ENCODE peak calls at places on chromosomes 2 and 18, in nine cellular contexts. Q is cardiac fibroblast, I is bronchial epithelial cell, L is body of pancreas, R is GM13977, J is psoas muscle, K is fibroblast of the aortic adventitia, C is RWPE1, S is fibroblast of lung. Z is an unnamed sample.

GRCh38 chr2:19649107-19649506 is 252.7 kb downstream of the TTC32 start:
- DNase-seq in L (no peak), R (no peak), Q (peak), C (no peak), J (no peak), I (peak), K (peak), S (peak), Z (no peak)

GRCh38 chr2:129821445-129821844 is 158.0 kb upstream of the RAB6C start:
- DNase-seq in S (no peak), L (no peak), Q (no peak), R (no peak), K (no peak), C (no peak), J (no peak), I (no peak), Z (no peak)

GRCh38 chr2:1817256-1818127 is 73.2 kb upstream of the PXDN start:
- DNase-seq in L (peak), I (peak), Q (peak), R (peak), J (peak), S (peak), C (peak), K (peak), Z (peak)

GRCh38 chr18:9244376-9244775 is 90.2 kb upstream of the TWSG1 start:
- DNase-seq in K (no peak), R (no peak), I (no peak), Q (no peak), L (no peak), C (no peak), S (no peak), J (no peak), Z (no peak)

GRCh38 chr2:1538663-1539062 is 125.4 kb downstream of the TPO start:
- DNase-seq in I (peak), Q (peak), L (peak), C (peak), R (no peak), K (no peak), J (no peak), S (peak), Z (no peak)

GRCh38 chr2:38648107-38648761 is 17.7 kb upstream of the GALM start:
- DNase-seq in J (no peak), R (no peak), L (peak), S (no peak), K (no peak), I (peak), Q (no peak), C (no peak), Z (no peak)

GRCh38 chr18:68219274-68219673 is 495.6 kb downstream of the TMX3 start:
- DNase-seq in L (no peak), I (no peak), K (no peak), R (no peak), S (no peak), C (no peak), J (no peak), Q (peak), Z (no peak)

GRCh38 chr2:21820271-21820670 is 696.5 kb downstream of the TDRD15 start:
- DNase-seq in I (no peak), K (no peak), J (no peak), Q (no peak), C (no peak), R (no peak), L (no peak), S (peak), Z (no peak)

GRCh38 chr2:210954508-210954907 is 398.1 kb downstream of the CPS1 start:
- DNase-seq in C (no peak), J (no peak), S (no peak), R (no peak), K (no peak), Q (no peak), L (no peak), I (no peak), Z (no peak)

GRCh38 chr2:47293967-47294366 is 109.0 kb upstream of the MSH2 start:
- DNase-seq in Q (no peak), K (no peak), S (no peak), J (no peak), I (no peak), C (no peak), L (no peak), R (no peak), Z (no peak)

GRCh38 chr2:46164581-46165301 is 132.5 kb upstream of the EPAS1 start:
- DNase-seq in Q (peak), S (peak), J (peak), I (peak), K (peak), C (peak), R (no peak), L (peak), Z (no peak)

GRCh38 chr18:49481317-49481716 is 5.7 kb downstream of the C18orf32 start:
- DNase-seq in Q (no peak), J (no peak), R (no peak), C (no peak), K (peak), I (no peak), S (no peak), L (no peak), Z (no peak)

GRCh38 chr2:26477126-26477910 is 606 bp downstream of the OTOF start:
- DNase-seq in J (no peak), L (no peak), I (no peak), R (no peak), S (no peak), K (no peak), Q (no peak), C (no peak), Z (no peak)

GRCh38 chr18:55405655-55406373 is 182.2 kb downstream of the TCF4 start:
- DNase-seq in J (peak), Q (peak), I (peak), C (peak), S (peak), L (peak), R (no peak), K (peak), Z (no peak)

GRCh38 chr2:174683392-174683759 is 80.9 kb downstream of the CHRNA1 start:
- DNase-seq in K (peak), Q (peak), C (peak), L (no peak), J (no peak), S (peak), R (peak), I (peak), Z (peak)

GRCh38 chr18:45910405-45911023 is 56.6 kb downstream of the EPG5 start:
- DNase-seq in J (peak), S (peak), Q (peak), R (peak), K (peak), I (peak), L (peak), C (peak), Z (peak)

GRCh38 chr2:217943379-217944321 is 59.1 kb downstream of the TNS1 start:
- DNase-seq in L (peak), Q (peak), J (peak), K (peak), I (no peak), S (peak), R (no peak), C (no peak), Z (no peak)

GRCh38 chr2:223943561-223944008 is 1.6 kb downstream of the WDFY1 start:
- DNase-seq in S (peak), K (peak), J (no peak), R (peak), L (peak), I (peak), Q (peak), C (peak), Z (no peak)

GRCh38 chr2:176553685-176554106 is 284.5 kb downstream of the MTX2 start:
- DNase-seq in S (peak), J (peak), Q (peak), I (peak), R (no peak), C (peak), K (peak), L (peak), Z (no peak)

GRCh38 chr2:37872192-37872545 is 52.9 kb upstream of the RMDN2 start:
- DNase-seq in R (no peak), S (no peak), Q (no peak), L (no peak), I (no peak), K (no peak), J (no peak), C (no peak), Z (no peak)

GRCh38 chr2:219127236-219127635 is 33.4 kb downstream of the NHEJ1 start:
- DNase-seq in I (no peak), S (no peak), L (no peak), J (no peak), Q (no peak), C (no peak), R (no peak), K (peak), Z (no peak)

GRCh38 chr2:159030674-159031380 is 62.4 kb downstream of the TANC1 start:
- DNase-seq in K (peak), C (peak), S (peak), R (no peak), I (peak), Q (peak), J (peak), L (peak), Z (no peak)

GRCh38 chr18:7568426-7568825 is 1.3 kb downstream of the PTPRM start:
- DNase-seq in K (peak), L (peak), J (peak), Q (peak), R (no peak), S (peak), C (no peak), I (no peak), Z (no peak)

DNA sequence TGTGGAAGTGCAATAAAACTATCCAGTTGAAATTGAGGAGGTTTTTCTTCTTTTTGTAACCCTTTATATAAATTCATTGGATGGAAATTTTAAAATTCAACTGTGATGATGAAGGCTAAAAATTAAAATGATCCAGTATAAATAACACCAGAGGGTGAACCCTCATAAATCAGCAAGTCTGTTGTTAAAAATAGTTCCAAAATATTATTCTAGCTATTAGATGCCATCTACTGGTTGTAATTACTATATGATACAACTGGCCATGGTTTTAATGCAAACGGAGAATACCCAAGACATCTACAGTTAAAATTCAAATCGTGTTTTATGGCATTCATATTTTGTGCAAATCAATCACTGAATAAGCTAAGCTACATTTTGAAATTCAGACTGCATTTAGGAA is 53.8 kb downstream of the TMEM200C start:
- DNase-seq in S (peak), K (no peak), J (no peak), R (no peak), Q (peak), L (no peak), C (no peak), I (no peak), Z (no peak)
- TF ChIP-seq CTCF in S (no peak), K (no peak), J (no peak), R (no peak), Q (no peak), L (peak), C (no peak), I (no peak), Z (no peak)

DNA sequence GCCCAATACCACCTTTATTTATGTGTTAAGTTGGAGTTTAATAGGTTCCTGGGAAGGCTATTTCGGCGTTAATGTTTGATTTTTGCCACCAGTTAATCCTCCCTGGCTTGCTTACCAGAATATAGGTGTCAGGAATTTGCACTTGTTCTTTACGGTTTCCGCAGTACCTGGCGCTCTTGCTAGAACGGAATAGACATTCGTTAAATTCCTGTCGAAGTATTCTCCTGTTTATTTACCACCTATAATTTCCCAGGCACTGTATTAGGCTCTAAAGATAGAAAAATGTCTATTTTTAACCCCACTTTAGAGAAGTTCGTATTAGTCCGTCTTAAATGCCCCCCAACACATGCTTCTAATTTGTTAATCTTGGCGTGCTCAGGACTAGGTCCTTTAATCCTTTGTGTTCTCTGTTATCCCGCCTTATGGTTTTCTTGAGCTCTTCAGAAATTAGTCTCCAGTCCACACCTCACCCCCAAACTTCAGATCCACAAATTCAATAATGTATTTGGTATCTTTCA is 575 bp downstream of the CCDC150 start:
- DNase-seq in S (no peak), I (no peak), Q (no peak), K (no peak), J (no peak), L (no peak), C (no peak), R (no peak), Z (no peak)
- TF ChIP-seq CTCF in S (no peak), I (no peak), Q (no peak), K (no peak), J (no peak), L (no peak), C (no peak), R (no peak), Z (no peak)

DNA sequence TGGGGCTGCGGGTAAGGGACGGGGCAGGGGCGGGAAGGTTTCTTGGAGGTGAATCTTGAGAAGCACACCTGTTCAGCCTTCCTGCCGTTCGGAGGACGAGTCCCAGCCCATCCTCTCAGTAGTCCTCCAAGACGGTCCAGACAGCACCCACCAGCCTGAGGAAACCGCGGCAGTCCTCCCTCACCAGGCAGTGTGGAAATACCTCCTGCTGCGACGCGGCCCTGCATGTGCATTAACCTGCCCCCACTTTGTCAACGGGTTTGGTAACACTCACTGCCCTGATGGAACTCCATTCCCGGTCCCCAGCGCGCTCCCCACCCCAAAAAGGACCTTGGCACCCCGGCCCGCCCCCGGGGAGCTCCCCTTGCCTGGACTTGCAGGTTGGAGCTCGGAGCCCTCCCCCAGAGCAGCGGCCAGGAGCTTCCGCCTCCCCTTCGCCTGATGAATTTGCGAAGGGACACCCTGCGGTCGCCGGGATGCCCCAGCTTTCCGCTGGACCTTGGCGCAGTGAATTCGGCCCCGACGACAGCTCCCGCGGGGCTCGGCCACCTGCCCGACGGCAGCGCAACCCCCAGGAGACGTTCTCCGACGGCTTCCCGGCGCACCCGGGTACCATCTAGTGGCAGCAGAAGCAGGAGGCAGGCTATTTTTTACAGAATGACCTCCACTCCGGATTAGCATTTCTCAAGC is 31.5 kb downstream of the ACVR1C start:
- DNase-seq in Q (peak), K (peak), L (peak), J (no peak), C (peak), I (no peak), R (peak), S (peak), Z (peak)
- TF ChIP-seq CTCF in Q (peak), K (peak), L (peak), J (peak), C (peak), I (peak), R (peak), S (peak), Z (peak)

GRCh38 chr2:109258905-109259540 is 130.0 kb downstream of the SH3RF3 start:
- DNase-seq in J (no peak), S (no peak), L (no peak), I (no peak), Q (no peak), R (no peak), C (no peak), K (peak), Z (no peak)

GRCh38 chr2:109261906-109262631 is 133.1 kb downstream of the SH3RF3 start:
- DNase-seq in I (no peak), Q (no peak), C (no peak), S (no peak), K (no peak), J (no peak), R (no peak), L (no peak), Z (no peak)

GRCh38 chr2:109259671-109260070 is 130.7 kb downstream of the SH3RF3 start:
- DNase-seq in R (no peak), S (no peak), I (no peak), J (no peak), L (no peak), Q (no peak), C (no peak), K (no peak), Z (no peak)

GRCh38 chr2:109260116-109260855 is 131.3 kb downstream of the SH3RF3 start:
- DNase-seq in K (no peak), I (no peak), S (no peak), C (no peak), L (no peak), Q (no peak), R (no peak), J (no peak), Z (no peak)

DNA sequence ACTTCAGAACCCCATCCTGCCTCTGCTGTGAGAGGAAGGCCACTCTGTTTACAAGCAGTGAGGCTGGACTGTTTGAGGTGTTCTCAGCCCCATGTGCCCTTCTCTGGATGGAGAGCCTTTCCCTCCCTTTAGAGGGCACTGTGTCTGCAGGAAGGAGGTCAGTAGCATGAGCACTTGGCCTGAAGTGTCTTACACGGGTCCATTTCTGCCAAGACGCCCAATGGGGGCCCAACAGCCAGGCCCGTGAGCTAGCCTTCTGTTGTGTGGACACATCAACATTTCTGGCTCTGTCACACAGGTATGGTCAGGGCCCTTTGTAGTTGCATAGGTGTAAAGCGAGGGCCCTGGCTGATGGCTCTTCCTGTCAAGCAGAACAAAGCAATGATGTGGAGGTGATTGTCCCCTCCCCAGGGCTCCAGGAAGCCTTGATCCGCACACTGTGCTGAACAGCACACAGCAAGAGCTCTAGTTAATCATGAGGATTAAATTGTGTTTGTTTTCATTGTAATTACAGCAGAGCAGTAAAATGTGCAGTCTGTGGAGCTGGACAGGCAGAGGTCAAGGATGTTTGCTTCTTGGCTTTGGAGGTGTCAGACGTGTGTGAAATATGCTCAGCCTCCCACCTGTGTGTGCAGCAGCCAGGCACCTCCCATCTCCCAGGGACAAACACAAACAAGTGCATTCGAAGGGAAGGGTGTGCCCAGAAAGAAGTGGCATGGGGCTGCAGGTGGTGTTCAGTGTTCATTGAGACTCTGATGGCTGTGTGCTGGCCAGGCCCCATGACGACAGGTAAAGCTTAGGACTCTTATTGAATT is 132.1 kb downstream of the SH3RF3 start:
- DNase-seq in R (no peak), J (no peak), I (no peak), C (no peak), S (no peak), K (no peak), Q (peak), L (peak), Z (no peak)
- TF ChIP-seq CTCF in R (peak), J (no peak), I (peak), C (no peak), S (no peak), K (peak), Q (peak), L (no peak), Z (no peak)

DNA sequence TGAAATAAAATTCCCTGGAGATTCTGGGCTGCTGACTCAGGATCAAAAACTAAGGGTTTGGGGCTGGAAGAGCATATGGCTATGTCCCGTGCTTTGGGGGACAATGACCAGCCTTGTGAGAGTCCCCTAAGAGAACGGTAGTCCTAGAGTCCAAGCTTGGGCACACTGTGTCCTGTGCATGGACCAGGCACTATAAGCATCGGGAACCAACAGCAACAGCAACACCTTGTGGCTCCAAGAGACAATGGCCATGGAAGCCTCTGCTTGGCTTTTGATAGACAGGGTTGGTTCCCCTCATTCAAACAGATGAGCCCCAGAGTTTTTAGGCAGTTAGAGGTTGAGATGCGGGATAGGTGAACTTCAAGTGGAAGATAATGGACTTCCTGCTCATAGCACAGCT is 294.4 kb upstream of the CHAC2 start:
- DNase-seq in J (no peak), C (no peak), K (no peak), L (peak), Q (peak), R (no peak), I (no peak), S (no peak), Z (no peak)
- TF ChIP-seq CTCF in J (peak), C (no peak), K (peak), L (no peak), Q (no peak), R (peak), I (peak), S (no peak), Z (no peak)

DNA sequence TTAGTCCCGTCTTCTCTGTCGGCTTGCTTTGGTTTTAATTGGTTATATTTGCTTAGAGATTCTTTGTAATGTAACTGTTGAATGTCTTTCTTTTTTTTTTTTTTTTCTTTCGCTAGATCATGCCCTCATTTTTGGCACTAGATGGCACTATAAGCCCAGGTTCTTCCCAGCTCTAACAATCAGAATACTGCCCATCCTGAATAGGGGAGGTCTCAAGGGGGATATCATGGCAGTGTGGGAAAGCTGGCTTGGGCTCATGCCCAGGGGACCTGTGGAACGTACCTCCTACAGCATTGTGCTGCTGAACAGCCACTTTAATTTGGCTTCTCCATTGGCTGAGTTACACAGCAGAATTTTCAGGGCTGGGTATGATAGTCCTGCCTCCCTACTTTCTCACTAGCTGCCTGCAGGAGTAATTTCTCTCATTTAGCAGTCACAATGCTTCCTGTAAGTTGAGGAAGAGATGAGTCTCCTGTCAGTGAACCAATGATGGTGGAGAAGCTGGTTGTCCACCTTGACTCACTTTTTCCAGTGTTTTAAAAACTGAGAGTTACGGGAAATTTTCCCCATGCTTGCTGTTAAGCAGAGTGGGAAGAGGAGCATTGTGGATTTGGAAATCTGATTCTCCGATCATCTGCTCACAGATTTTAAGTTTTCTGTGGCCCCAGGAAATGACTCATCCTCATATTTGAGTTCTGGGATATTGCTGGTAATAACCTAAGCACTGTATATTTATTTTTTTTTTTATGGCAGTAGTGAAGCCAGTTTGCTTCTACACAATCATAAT is 47.2 kb downstream of the RAD51AP2 start:
- DNase-seq in C (no peak), L (no peak), K (peak), I (peak), J (no peak), Q (peak), S (peak), R (no peak), Z (peak)
- TF ChIP-seq CTCF in C (no peak), L (peak), K (peak), I (peak), J (peak), Q (peak), S (peak), R (peak), Z (peak)